ENCODE peak calls at places on chromosomes 11 and 22, in five cellular contexts. I is A549, A is K562, W is HCT116, X is GM23338. S is an unnamed sample.

GRCh38 chr11:5622802-5623201 is 2.0 kb upstream of the TRIM34 start:
- DNase-seq in X (no peak), W (no peak), I (no peak), A (no peak), S (no peak)

GRCh38 chr22:19705181-19705934 is 8.9 kb upstream of the SEPTIN5 start:
- DNase-seq in I (no peak), X (peak), W (no peak), A (peak), S (no peak)

GRCh38 chr22:23394525-23395326 is 185.4 kb downstream of the IGLL1 start:
- DNase-seq in I (no peak), A (no peak), X (no peak), W (no peak), S (no peak)

GRCh38 chr11:17410606-17411379 is 22.3 kb upstream of the KCNJ11 start:
- DNase-seq in X (no peak), I (no peak), A (no peak), W (no peak), S (no peak)

GRCh38 chr11:21774212-21774611 is 418.7 kb upstream of the ANO5 start:
- DNase-seq in A (no peak), X (no peak), I (no peak), W (no peak), S (no peak)

GRCh38 chr11:22199243-22199642 is 6.4 kb downstream of the ANO5 start:
- DNase-seq in X (no peak), I (no peak), W (no peak), A (no peak), S (no peak)

GRCh38 chr11:85709983-85710382 is 24.0 kb upstream of the CCDC89 start:
- DNase-seq in W (no peak), I (no peak), A (no peak), X (no peak), S (no peak)

GRCh38 chr11:57456960-57457642 is 3.2 kb upstream of the RTN4RL2 start:
- DNase-seq in X (peak), I (peak), W (peak), A (peak), S (no peak)

GRCh38 chr11:30454108-30454507 is 131.2 kb downstream of the ARL14EP start:
- DNase-seq in I (no peak), X (no peak), A (no peak), W (no peak), S (no peak)

GRCh38 chr22:50399751-50400331 is 56.7 kb downstream of the PPP6R2 start:
- DNase-seq in A (peak), X (peak), I (peak), W (peak), S (peak)

GRCh38 chr11:27660171-27660570 is 40.1 kb downstream of the BDNF start:
- DNase-seq in I (no peak), X (no peak), A (no peak), W (no peak), S (no peak)

GRCh38 chr11:17978553-17979287 is 34.1 kb downstream of the SERGEF start:
- DNase-seq in W (no peak), A (peak), X (peak), I (peak), S (peak)

GRCh38 chr11:108713076-108713790 is 48.4 kb downstream of the DDX10 start:
- DNase-seq in X (no peak), A (no peak), I (no peak), W (no peak), S (no peak)

GRCh38 chr22:26461188-26461810 is 22.3 kb downstream of the HPS4 start:
- DNase-seq in W (peak), A (peak), I (peak), X (peak), S (peak)

GRCh38 chr11:29518389-29519174 is 498.2 kb downstream of the KCNA4 start:
- DNase-seq in W (no peak), I (peak), X (peak), A (no peak), S (peak)

GRCh38 chr11:130025371-130025770 is 22.7 kb upstream of the PRDM10 start:
- DNase-seq in X (no peak), A (no peak), I (no peak), W (no peak), S (no peak)

GRCh38 chr11:13831707-13832106 is 130.8 kb upstream of the SPON1 start:
- DNase-seq in X (no peak), A (no peak), W (no peak), I (no peak), S (no peak)

GRCh38 chr11:14184548-14184947 is 174.4 kb downstream of the RRAS2 start:
- DNase-seq in W (no peak), I (no peak), A (no peak), X (no peak), S (no peak)

GRCh38 chr11:77071077-77071476 is 4.3 kb downstream of the CAPN5 start:
- DNase-seq in X (no peak), W (no peak), A (no peak), I (no peak), S (no peak)

GRCh38 chr11:123454060-123454651 is 24.1 kb downstream of the GRAMD1B start:
- DNase-seq in X (no peak), I (peak), W (peak), A (no peak), S (no peak)

GRCh38 chr11:94305146-94305545 is 766 bp downstream of the IZUMO1R start:
- DNase-seq in I (no peak), W (no peak), X (no peak), A (no peak), S (no peak)

GRCh38 chr11:69396051-69396947 is 85.2 kb upstream of the LINC01488 start:
- DNase-seq in I (no peak), A (no peak), X (no peak), W (no peak), S (no peak)

GRCh38 chr11:105024394-105024793 is 1.4 kb upstream of the CASP5 start:
- DNase-seq in X (no peak), I (no peak), A (no peak), W (no peak), S (no peak)

GRCh38 chr11:70942593-70942992 is 309.8 kb downstream of the SHANK2 start:
- DNase-seq in X (peak), I (peak), W (peak), A (peak), S (peak)

GRCh38 chr11:94134651-94135512 is 6.2 kb downstream of the PANX1 start:
- DNase-seq in A (peak), I (no peak), X (no peak), W (no peak), S (no peak)

GRCh38 chr11:130798280-130798679 is 118.0 kb downstream of the SNX19 start:
- DNase-seq in A (no peak), X (no peak), W (no peak), I (peak), S (no peak)

GRCh38 chr22:50167689-50168489 is 2.6 kb upstream of the PANX2 start:
- DNase-seq in I (no peak), A (no peak), X (no peak), W (no peak), S (no peak)

GRCh38 chr11:79155237-79155636 is 285.6 kb downstream of the TENM4 start:
- DNase-seq in I (no peak), X (no peak), A (no peak), W (no peak), S (no peak)

GRCh38 chr22:27480487-27480886 is 321.1 kb downstream of the MN1 start:
- DNase-seq in W (no peak), I (no peak), X (peak), A (no peak), S (no peak)

GRCh38 chr11:112794321-112794720 is 166.9 kb upstream of the NCAM1 start:
- DNase-seq in W (no peak), I (no peak), A (no peak), X (no peak), S (no peak)

GRCh38 chr11:26700536-26701235 is 21.2 kb downstream of the SLC5A12 start:
- DNase-seq in W (no peak), X (no peak), A (no peak), I (no peak), S (no peak)

GRCh38 chr11:35077709-35078695 is 61.0 kb upstream of the CD44 start:
- DNase-seq in A (no peak), X (no peak), I (peak), W (peak), S (no peak)

GRCh38 chr22:38404419-38404818 is 50.6 kb downstream of the KCNJ4 start:
- DNase-seq in I (no peak), X (no peak), A (no peak), W (no peak), S (no peak)

GRCh38 chr11:9717040-9717357 is 53.1 kb downstream of the SWAP70 start:
- DNase-seq in X (no peak), W (no peak), I (no peak), A (no peak), S (no peak)

GRCh38 chr11:9719949-9720646 is 56.2 kb downstream of the SWAP70 start:
- DNase-seq in X (no peak), W (no peak), I (no peak), A (no peak), S (peak)

GRCh38 chr11:9717719-9718118 is 53.8 kb downstream of the SWAP70 start:
- DNase-seq in W (no peak), I (no peak), A (no peak), X (peak), S (no peak)

GRCh38 chr11:9714540-9714939 is 50.7 kb downstream of the SWAP70 start:
- DNase-seq in I (no peak), A (no peak), W (no peak), X (no peak), S (no peak)

DNA sequence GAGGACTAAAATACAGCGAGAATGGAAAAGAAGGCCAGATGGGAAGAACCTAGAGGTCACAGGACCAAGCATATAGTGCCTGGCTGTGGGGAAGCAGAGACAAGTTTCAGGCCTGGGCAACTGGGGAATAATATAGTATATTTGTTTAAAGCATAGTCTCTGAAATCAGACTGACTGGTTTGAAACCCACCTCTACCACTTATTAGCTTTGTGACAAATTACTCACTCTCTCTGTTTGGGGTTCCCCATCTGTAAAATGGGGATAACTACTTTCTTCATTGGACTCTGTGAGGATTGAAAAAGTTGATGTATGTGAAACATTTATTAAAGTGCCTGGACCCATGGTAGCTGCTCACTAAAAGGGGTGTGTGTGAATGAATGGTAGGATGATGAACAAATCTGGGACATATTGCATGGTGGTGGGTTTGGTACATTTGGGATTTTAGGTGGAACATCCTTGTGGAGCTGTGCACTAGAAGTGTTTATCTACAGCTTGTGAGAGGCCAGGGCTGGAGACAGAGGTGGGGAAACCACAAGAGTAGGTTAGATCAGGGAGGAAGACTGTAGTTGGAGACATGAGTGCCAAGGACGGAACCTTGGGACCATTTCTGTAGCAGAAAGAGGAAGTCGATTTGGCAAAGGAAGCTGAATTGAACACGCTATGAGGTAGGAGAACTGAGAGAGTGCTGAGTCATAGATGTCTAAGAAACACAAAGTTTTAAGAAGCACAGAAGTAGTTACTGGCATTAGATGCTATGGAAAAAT is 52.6 kb downstream of the SWAP70 start:
- DNase-seq in A (peak), I (peak), X (no peak), W (no peak), S (peak)
- TF ChIP-seq REST in A (no peak), I (no peak), X (no peak), W (no peak), S (no peak)

GRCh38 chr22:30705710-30706651 is 11.3 kb downstream of the OSBP2 start:
- DNase-seq in I (no peak), X (no peak), W (peak), A (no peak), S (peak)
- TF ChIP-seq REST in I (no peak), X (no peak), W (no peak), A (no peak), S (no peak)

GRCh38 chr11:117604349-117604995 is 192.5 kb downstream of the DSCAML1 start:
- DNase-seq in A (no peak), W (no peak), X (no peak), I (no peak), S (no peak)
- TF ChIP-seq REST in A (no peak), W (no peak), X (no peak), I (no peak), S (no peak)

GRCh38 chr11:65225284-65226102 is 36.3 kb upstream of the POLA2 start:
- DNase-seq in A (peak), I (peak), X (peak), W (no peak), S (peak)
- TF ChIP-seq REST in A (no peak), I (no peak), X (no peak), W (no peak), S (no peak)

GRCh38 chr11:88208742-88209141 is 33.5 kb upstream of the RAB38 start:
- DNase-seq in I (no peak), A (no peak), X (no peak), W (no peak), S (peak)

GRCh38 chr11:88213406-88213805 is 38.2 kb upstream of the RAB38 start:
- DNase-seq in X (no peak), I (no peak), W (no peak), A (no peak), S (no peak)
- TF ChIP-seq REST in X (no peak), I (no peak), W (no peak), A (no peak), S (no peak)

DNA sequence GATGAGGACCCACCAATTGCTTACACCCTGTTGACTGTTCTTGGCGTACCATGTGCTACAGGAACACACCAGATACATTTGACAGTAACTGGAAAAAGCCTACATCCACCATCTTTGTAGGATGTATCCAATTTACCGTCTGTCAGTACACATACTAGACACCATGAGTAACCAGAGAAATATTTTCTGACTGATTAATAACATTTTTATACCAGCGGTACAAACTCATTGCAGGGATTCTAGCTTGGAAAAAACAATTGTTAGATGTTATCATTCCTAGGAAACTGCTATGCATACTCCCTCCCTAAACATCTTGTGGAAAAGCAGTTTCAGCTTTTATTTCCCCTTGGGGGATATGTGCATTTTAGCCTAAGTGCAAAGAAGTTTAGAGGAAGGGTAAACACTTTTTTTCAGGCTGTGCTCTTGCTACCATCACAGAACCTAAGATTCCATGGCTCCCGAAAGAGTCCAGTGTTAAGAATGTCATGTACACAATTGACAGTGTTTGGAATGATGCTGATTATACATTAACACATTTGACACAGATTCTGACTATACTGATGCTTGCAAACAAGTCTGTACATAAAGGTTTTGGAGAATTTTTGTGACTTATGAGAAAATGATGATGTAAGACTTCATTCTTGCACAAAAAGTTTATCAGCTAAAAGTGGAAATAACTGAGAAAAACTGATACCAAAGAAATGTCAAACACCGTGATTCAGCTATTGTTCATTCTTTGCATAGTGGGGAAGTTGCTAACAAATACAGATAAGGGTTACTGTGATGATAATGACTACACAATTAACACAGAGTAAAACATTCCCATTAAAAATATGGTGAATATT is 23.7 kb downstream of the NCF4 start:
- DNase-seq in A (no peak), W (no peak), I (no peak), X (no peak), S (no peak)
- TF ChIP-seq REST in A (no peak), W (no peak), I (no peak), X (no peak), S (no peak)

DNA sequence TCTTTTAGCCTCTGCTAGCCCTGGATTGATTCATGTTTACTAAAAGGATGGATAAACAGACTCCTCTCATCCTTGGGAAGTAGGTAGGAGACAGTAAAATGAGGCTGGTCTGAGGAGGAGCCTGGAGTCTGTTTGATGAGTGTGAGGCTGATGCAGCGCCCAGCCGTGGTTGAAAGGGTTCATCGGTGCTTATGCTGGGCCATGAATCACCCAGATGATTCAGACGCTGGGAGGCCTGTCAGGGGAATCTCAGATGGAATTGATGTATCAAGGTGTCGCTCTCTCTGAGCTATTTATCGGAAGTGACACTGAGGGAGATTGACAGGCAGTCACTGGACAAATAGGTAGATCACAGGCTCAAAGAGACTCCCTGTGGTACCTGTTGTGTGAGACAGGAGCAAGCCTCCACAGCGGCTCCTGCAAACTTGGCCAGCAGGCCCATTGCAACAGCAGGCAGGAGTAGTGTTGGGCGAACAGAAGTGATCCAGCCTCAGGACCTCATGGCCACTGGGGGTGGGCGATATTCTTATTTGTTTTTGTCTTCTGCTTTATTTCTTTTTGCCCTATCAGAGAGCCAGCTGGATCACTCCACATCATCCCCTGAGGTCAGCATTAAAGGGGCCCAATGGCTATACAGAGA is 109.9 kb upstream of the CADM1 start:
- DNase-seq in W (no peak), I (peak), A (no peak), X (no peak), S (no peak)
- TF ChIP-seq REST in W (no peak), I (no peak), A (no peak), X (no peak), S (no peak)

GRCh38 chr11:62850911-62851806 is 11.8 kb upstream of the WDR74 start:
- DNase-seq in X (peak), A (no peak), W (peak), I (peak), S (peak)
- TF ChIP-seq REST in X (no peak), A (no peak), W (no peak), I (no peak), S (no peak)